ENCODE peak calls at places on chromosomes 7 and 10, in seven cellular contexts. F is AML-193; V is GM03348; Y is memory B cell; C is skeletal muscle cell; K is GM18507; P is stimulated activated CD8-positive, alpha-beta memory T cell treated with anti-CD3 and anti-CD28 coated beads, Interleukin-4, amount 100 ng/mL, for 24 hours. I is an unnamed sample.

GRCh38 chr7:67453580-67453979 is 456.9 kb downstream of the TYW1 start:
- DNase-seq in P (no peak), F (no peak), V (no peak), K (no peak), C (no peak), Y (no peak), I (no peak)

GRCh38 chr7:121525155-121525819 is 129.2 kb upstream of the FAM3C start:
- DNase-seq in V (no peak), C (no peak), P (no peak), K (no peak), Y (no peak), F (no peak), I (no peak)

GRCh38 chr7:100603697-100604077 is 1.5 kb downstream of the PCOLCE start:
- DNase-seq in C (no peak), V (peak), P (no peak), K (no peak), F (no peak), Y (no peak), I (no peak)

GRCh38 chr10:43128958-43129706 is 9.1 kb upstream of the CSGALNACT2 start:
- DNase-seq in Y (no peak), K (no peak), V (peak), F (peak), C (peak), P (no peak), I (peak)

GRCh38 chr7:91949221-91950009 is 8.8 kb downstream of the AKAP9 start:
- DNase-seq in K (no peak), V (no peak), F (no peak), Y (no peak), C (no peak), P (no peak), I (no peak)

GRCh38 chr7:73342645-73343044 is 14.7 kb downstream of the FKBP6 start:
- DNase-seq in Y (no peak), P (no peak), V (peak), C (peak), F (no peak), K (no peak), I (no peak)

GRCh38 chr7:25940086-25940906 is 211.7 kb upstream of the NFE2L3 start:
- DNase-seq in Y (no peak), F (peak), P (no peak), C (no peak), V (no peak), K (no peak), I (no peak)

GRCh38 chr7:91659096-91659495 is 221.4 kb downstream of the MTERF1 start:
- DNase-seq in P (no peak), F (no peak), V (no peak), K (no peak), Y (no peak), C (no peak), I (no peak)

GRCh38 chr10:29915116-29915785 is 144.1 kb downstream of the JCAD start:
- DNase-seq in C (no peak), K (no peak), F (no peak), P (no peak), V (no peak), Y (no peak), I (no peak)

GRCh38 chr7:27992755-27993478 is 187.7 kb downstream of the JAZF1 start:
- DNase-seq in P (no peak), K (no peak), C (no peak), V (no peak), F (no peak), Y (no peak), I (no peak)

GRCh38 chr10:89086801-89087513 is 96.4 kb downstream of the FAS start:
- DNase-seq in Y (no peak), C (peak), K (no peak), F (peak), V (peak), P (no peak), I (no peak)

GRCh38 chr10:124824507-124824906 is 22.9 kb downstream of the ABRAXAS2 start:
- DNase-seq in C (no peak), F (no peak), P (no peak), K (no peak), V (no peak), Y (no peak), I (no peak)

GRCh38 chr7:155453296-155454182 is 4.4 kb upstream of the EN2 start:
- DNase-seq in F (no peak), V (no peak), C (no peak), Y (no peak), P (no peak), K (no peak), I (no peak)

GRCh38 chr10:12097791-12098190 is 29.0 kb downstream of the DHTKD1 start:
- DNase-seq in V (no peak), F (no peak), P (no peak), K (no peak), C (no peak), Y (no peak), I (no peak)

GRCh38 chr10:12077580-12078180 is 8.9 kb downstream of the DHTKD1 start:
- DNase-seq in K (no peak), F (peak), Y (peak), P (no peak), C (no peak), V (no peak), I (peak)

GRCh38 chr10:89468625-89469024 is 54.3 kb downstream of the IFIT5 start:
- DNase-seq in K (no peak), C (no peak), V (no peak), F (no peak), P (no peak), Y (no peak), I (no peak)

GRCh38 chr10:6114758-6115410 is 26.1 kb downstream of the RBM17 start:
- DNase-seq in P (no peak), F (no peak), C (no peak), V (peak), K (no peak), Y (no peak), I (no peak)

GRCh38 chr7:140048138-140048537 is 14.6 kb downstream of the PARP12 start:
- DNase-seq in P (no peak), C (no peak), Y (no peak), V (no peak), F (no peak), K (no peak), I (no peak)

GRCh38 chr7:27782849-27783248 is 42.9 kb downstream of the TAX1BP1 start:
- DNase-seq in V (peak), K (no peak), F (no peak), Y (no peak), P (no peak), C (no peak), I (no peak)

GRCh38 chr10:63720689-63721088 is 199.5 kb downstream of the REEP3 start:
- DNase-seq in F (no peak), P (no peak), C (no peak), Y (no peak), K (no peak), V (no peak), I (no peak)

GRCh38 chr10:19788075-19788686 is 28.1 kb upstream of the PLXDC2 start:
- DNase-seq in F (peak), K (no peak), Y (no peak), C (peak), P (no peak), V (peak), I (peak)

GRCh38 chr10:108384378-108384777 is 1219.9 kb upstream of the SORCS1 start:
- DNase-seq in C (no peak), Y (no peak), F (no peak), V (no peak), P (no peak), K (no peak), I (no peak)

GRCh38 chr10:133144771-133145170 is 15.2 kb upstream of the KNDC1 start:
- DNase-seq in Y (no peak), K (no peak), P (no peak), F (no peak), C (no peak), V (no peak), I (no peak)

GRCh38 chr10:28906440-28906839 is 229.1 kb downstream of the BAMBI start:
- DNase-seq in K (no peak), P (no peak), V (no peak), F (no peak), Y (no peak), C (no peak), I (no peak)

GRCh38 chr7:131108212-131108980 is 219.3 kb upstream of the MKLN1 start:
- DNase-seq in V (peak), P (no peak), F (no peak), Y (peak), K (peak), C (no peak), I (no peak)

GRCh38 chr7:84331665-84332064 is 137.1 kb upstream of the SEMA3A start:
- DNase-seq in Y (no peak), K (no peak), F (no peak), V (no peak), C (no peak), P (no peak), I (no peak)

I was measured in GDM1.